ENCODE peak calls at places on chromosomes 5 and 9, in nine cellular contexts. One of them, this sample, is unnamed.

GRCh38 chr5:120464627-120465280 is 654 bp downstream of the PRR16 start:
- DNase-seq in IMR-90: peak; percentile 64
- DNase-seq in adrenal gland: peak; percentile 55
- DNase-seq in testis: peak; percentile 22
- DNase-seq in endothelial cell of umbilical vein: peak; percentile 25
- DNase-seq in GM12878: no peak
- DNase-seq in esophagus squamous epithelium: no peak
- DNase-seq in uterus: peak; percentile 58
- DNase-seq in sigmoid colon: peak; percentile 75
- DNase-seq in this sample: peak; percentile 24

GRCh38 chr9:121510766-121511555 is 11.3 kb upstream of the GGTA1 start:
- DNase-seq in IMR-90: peak; percentile 29
- DNase-seq in adrenal gland: no peak
- DNase-seq in testis: no peak
- DNase-seq in endothelial cell of umbilical vein: no peak
- DNase-seq in GM12878: no peak
- DNase-seq in esophagus squamous epithelium: no peak
- DNase-seq in uterus: no peak
- DNase-seq in sigmoid colon: no peak
- DNase-seq in this sample: no peak

GRCh38 chr9:114086009-114086408 is 7.9 kb upstream of the AMBP start:
- DNase-seq in IMR-90: no peak
- DNase-seq in adrenal gland: no peak
- DNase-seq in testis: no peak
- DNase-seq in endothelial cell of umbilical vein: no peak
- DNase-seq in GM12878: no peak
- DNase-seq in esophagus squamous epithelium: no peak
- DNase-seq in uterus: no peak
- DNase-seq in sigmoid colon: peak; percentile 44
- DNase-seq in this sample: no peak

GRCh38 chr5:72392326-72392733 is 72.2 kb downstream of the PTCD2 start:
- DNase-seq in IMR-90: peak; percentile 46
- DNase-seq in adrenal gland: no peak
- DNase-seq in testis: no peak
- DNase-seq in endothelial cell of umbilical vein: no peak
- DNase-seq in GM12878: no peak
- DNase-seq in esophagus squamous epithelium: no peak
- DNase-seq in uterus: no peak
- DNase-seq in sigmoid colon: no peak
- DNase-seq in this sample: no peak

GRCh38 chr9:87201316-87201715 is 254.0 kb upstream of the GAS1 start:
- DNase-seq in IMR-90: peak; percentile 68
- DNase-seq in adrenal gland: no peak
- DNase-seq in testis: no peak
- DNase-seq in endothelial cell of umbilical vein: no peak
- DNase-seq in GM12878: no peak
- DNase-seq in esophagus squamous epithelium: no peak
- DNase-seq in uterus: no peak
- DNase-seq in sigmoid colon: no peak
- DNase-seq in this sample: no peak

GRCh38 chr5:150562832-150563231 is 54.9 kb downstream of the NDST1 start:
- DNase-seq in IMR-90: peak; percentile 59
- DNase-seq in adrenal gland: no peak
- DNase-seq in testis: peak; percentile 58
- DNase-seq in endothelial cell of umbilical vein: peak; percentile 65
- DNase-seq in GM12878: peak; percentile 27
- DNase-seq in esophagus squamous epithelium: no peak
- DNase-seq in uterus: peak; percentile 14
- DNase-seq in sigmoid colon: no peak
- DNase-seq in this sample: peak; percentile 74

GRCh38 chr5:148395031-148395430 is 11.3 kb downstream of the FBXO38 start:
- DNase-seq in IMR-90: no peak
- DNase-seq in adrenal gland: no peak
- DNase-seq in testis: no peak
- DNase-seq in endothelial cell of umbilical vein: no peak
- DNase-seq in GM12878: no peak
- DNase-seq in esophagus squamous epithelium: no peak
- DNase-seq in uterus: no peak
- DNase-seq in sigmoid colon: no peak
- DNase-seq in this sample: no peak

GRCh38 chr9:136860529-136860928 is 5.6 kb downstream of the EDF1 start:
- DNase-seq in IMR-90: no peak
- DNase-seq in adrenal gland: peak; percentile 54
- DNase-seq in testis: no peak
- DNase-seq in endothelial cell of umbilical vein: no peak
- DNase-seq in GM12878: no peak
- DNase-seq in esophagus squamous epithelium: no peak
- DNase-seq in uterus: no peak
- DNase-seq in sigmoid colon: no peak
- DNase-seq in this sample: no peak

GRCh38 chr9:83544002-83544698 is 5.9 kb upstream of the FRMD3 start:
- DNase-seq in IMR-90: peak; percentile 38
- DNase-seq in adrenal gland: peak; percentile 86
- DNase-seq in testis: peak; percentile 48
- DNase-seq in endothelial cell of umbilical vein: peak; percentile 65
- DNase-seq in GM12878: peak; percentile 8
- DNase-seq in esophagus squamous epithelium: no peak
- DNase-seq in uterus: peak; percentile 38
- DNase-seq in sigmoid colon: no peak
- DNase-seq in this sample: peak; percentile 66

GRCh38 chr9:34190996-34191892 is 12.4 kb downstream of the UBAP1 start:
- DNase-seq in IMR-90: peak; percentile 34
- DNase-seq in adrenal gland: no peak
- DNase-seq in testis: no peak
- DNase-seq in endothelial cell of umbilical vein: peak; percentile 35
- DNase-seq in GM12878: no peak
- DNase-seq in esophagus squamous epithelium: no peak
- DNase-seq in uterus: no peak
- DNase-seq in sigmoid colon: no peak
- DNase-seq in this sample: peak; percentile 33

GRCh38 chr9:132769895-132770774 is 99.9 kb downstream of the GTF3C4 start:
- DNase-seq in IMR-90: peak; percentile 51
- DNase-seq in adrenal gland: peak; percentile 84
- DNase-seq in testis: peak; percentile 62
- DNase-seq in endothelial cell of umbilical vein: peak; percentile 52
- DNase-seq in GM12878: peak; percentile 12
- DNase-seq in esophagus squamous epithelium: no peak
- DNase-seq in uterus: peak; percentile 38
- DNase-seq in sigmoid colon: peak; percentile 76
- DNase-seq in this sample: peak; percentile 82

GRCh38 chr5:141877478-141878185 is 578 bp downstream of the PCDH1 start:
- DNase-seq in IMR-90: no peak
- DNase-seq in adrenal gland: peak; percentile 58
- DNase-seq in testis: peak; percentile 23
- DNase-seq in endothelial cell of umbilical vein: no peak
- DNase-seq in GM12878: no peak
- DNase-seq in esophagus squamous epithelium: no peak
- DNase-seq in uterus: peak; percentile 13
- DNase-seq in sigmoid colon: no peak
- DNase-seq in this sample: peak; percentile 25

GRCh38 chr9:16869140-16869903 is 1.1 kb downstream of the BNC2 start:
- DNase-seq in IMR-90: peak; percentile 50
- DNase-seq in adrenal gland: no peak
- DNase-seq in testis: peak; percentile 56
- DNase-seq in endothelial cell of umbilical vein: no peak
- DNase-seq in GM12878: no peak
- DNase-seq in esophagus squamous epithelium: no peak
- DNase-seq in uterus: peak; percentile 58
- DNase-seq in sigmoid colon: peak; percentile 78
- DNase-seq in this sample: peak; percentile 49

GRCh38 chr9:7489018-7489417 is 310.6 kb downstream of the DMAC1 start:
- DNase-seq in IMR-90: no peak
- DNase-seq in adrenal gland: peak; percentile 62
- DNase-seq in testis: no peak
- DNase-seq in endothelial cell of umbilical vein: no peak
- DNase-seq in GM12878: no peak
- DNase-seq in esophagus squamous epithelium: no peak
- DNase-seq in uterus: no peak
- DNase-seq in sigmoid colon: no peak
- DNase-seq in this sample: no peak

GRCh38 chr5:111532873-111533272 is 20.5 kb upstream of the STARD4 start:
- DNase-seq in IMR-90: no peak
- DNase-seq in adrenal gland: no peak
- DNase-seq in testis: no peak
- DNase-seq in endothelial cell of umbilical vein: no peak
- DNase-seq in GM12878: no peak
- DNase-seq in esophagus squamous epithelium: no peak
- DNase-seq in uterus: no peak
- DNase-seq in sigmoid colon: no peak
- DNase-seq in this sample: no peak

GRCh38 chr5:117652001-117652639 is 1077.5 kb upstream of the SEMA6A start:
- DNase-seq in IMR-90: peak; percentile 24
- DNase-seq in adrenal gland: no peak
- DNase-seq in testis: no peak
- DNase-seq in endothelial cell of umbilical vein: no peak
- DNase-seq in GM12878: no peak
- DNase-seq in esophagus squamous epithelium: no peak
- DNase-seq in uterus: no peak
- DNase-seq in sigmoid colon: no peak
- DNase-seq in this sample: no peak

GRCh38 chr5:181198905-181199519 is 6.0 kb downstream of the TRIM7 start:
- DNase-seq in IMR-90: no peak
- DNase-seq in adrenal gland: no peak
- DNase-seq in testis: no peak
- DNase-seq in endothelial cell of umbilical vein: no peak
- DNase-seq in GM12878: no peak
- DNase-seq in esophagus squamous epithelium: no peak
- DNase-seq in uterus: no peak
- DNase-seq in sigmoid colon: no peak
- DNase-seq in this sample: no peak

GRCh38 chr5:178762391-178762790 is 31.9 kb upstream of the ZNF354A start:
- DNase-seq in IMR-90: no peak
- DNase-seq in adrenal gland: peak; percentile 20
- DNase-seq in testis: no peak
- DNase-seq in endothelial cell of umbilical vein: no peak
- DNase-seq in GM12878: no peak
- DNase-seq in esophagus squamous epithelium: no peak
- DNase-seq in uterus: no peak
- DNase-seq in sigmoid colon: no peak
- DNase-seq in this sample: no peak

GRCh38 chr9:24552526-24552925 is 6.8 kb upstream of the IZUMO3 start:
- DNase-seq in IMR-90: no peak
- DNase-seq in adrenal gland: no peak
- DNase-seq in testis: no peak
- DNase-seq in endothelial cell of umbilical vein: no peak
- DNase-seq in GM12878: no peak
- DNase-seq in esophagus squamous epithelium: no peak
- DNase-seq in uterus: no peak
- DNase-seq in sigmoid colon: no peak
- DNase-seq in this sample: no peak

GRCh38 chr9:105993921-105994715 is 299.8 kb downstream of the TMEM38B start:
- DNase-seq in IMR-90: no peak
- DNase-seq in adrenal gland: no peak
- DNase-seq in testis: no peak
- DNase-seq in endothelial cell of umbilical vein: no peak
- DNase-seq in GM12878: no peak
- DNase-seq in esophagus squamous epithelium: no peak
- DNase-seq in uterus: no peak
- DNase-seq in sigmoid colon: no peak
- DNase-seq in this sample: no peak

GRCh38 chr9:127977877-127978647 is 2.7 kb downstream of the EEIG1 start:
- DNase-seq in IMR-90: peak; percentile 80
- DNase-seq in adrenal gland: peak; percentile 90
- DNase-seq in testis: peak; percentile 89
- DNase-seq in endothelial cell of umbilical vein: no peak
- DNase-seq in GM12878: no peak
- DNase-seq in esophagus squamous epithelium: no peak
- DNase-seq in uterus: peak; percentile 79
- DNase-seq in sigmoid colon: peak; percentile 87
- DNase-seq in this sample: peak; percentile 38

GRCh38 chr5:139245637-139246335 is 47.6 kb upstream of the SIL1 start:
- DNase-seq in IMR-90: no peak
- DNase-seq in adrenal gland: no peak
- DNase-seq in testis: no peak
- DNase-seq in endothelial cell of umbilical vein: no peak
- DNase-seq in GM12878: no peak
- DNase-seq in esophagus squamous epithelium: no peak
- DNase-seq in uterus: no peak
- DNase-seq in sigmoid colon: no peak
- DNase-seq in this sample: peak; percentile 51
- TF ChIP-seq CTCF in IMR-90: no peak
- TF ChIP-seq CTCF in adrenal gland: no peak
- TF ChIP-seq CTCF in testis: no peak
- TF ChIP-seq CTCF in endothelial cell of umbilical vein: no peak
- TF ChIP-seq CTCF in GM12878: no peak
- TF ChIP-seq CTCF in esophagus squamous epithelium: no peak
- TF ChIP-seq CTCF in uterus: no peak
- TF ChIP-seq CTCF in sigmoid colon: no peak
- TF ChIP-seq CTCF in this sample: no peak

GRCh38 chr5:155150012-155150411 is 136.5 kb downstream of the KIF4B start:
- DNase-seq in IMR-90: no peak
- DNase-seq in adrenal gland: no peak
- DNase-seq in testis: no peak
- DNase-seq in endothelial cell of umbilical vein: no peak
- DNase-seq in GM12878: no peak
- DNase-seq in esophagus squamous epithelium: no peak
- DNase-seq in uterus: no peak
- DNase-seq in sigmoid colon: no peak
- DNase-seq in this sample: peak; percentile 97
- TF ChIP-seq POLR2A in IMR-90: no peak
- TF ChIP-seq POLR2A in adrenal gland: no peak
- TF ChIP-seq POLR2A in testis: no peak
- TF ChIP-seq POLR2A in endothelial cell of umbilical vein: no peak
- TF ChIP-seq POLR2A in GM12878: no peak
- TF ChIP-seq POLR2A in esophagus squamous epithelium: no peak
- TF ChIP-seq POLR2A in uterus: no peak
- TF ChIP-seq POLR2A in sigmoid colon: no peak
- TF ChIP-seq POLR2A in this sample: no peak

GRCh38 chr9:134381671-134382505 is 55.6 kb downstream of the RXRA start:
- DNase-seq in IMR-90: no peak
- DNase-seq in adrenal gland: no peak
- DNase-seq in testis: no peak
- DNase-seq in endothelial cell of umbilical vein: peak; percentile 42
- DNase-seq in GM12878: no peak
- DNase-seq in esophagus squamous epithelium: no peak
- DNase-seq in uterus: peak; percentile 46
- DNase-seq in sigmoid colon: no peak
- DNase-seq in this sample: peak; percentile 56
- TF ChIP-seq CTCF in IMR-90: peak; percentile 15
- TF ChIP-seq CTCF in adrenal gland: peak; percentile 21
- TF ChIP-seq CTCF in testis: no peak
- TF ChIP-seq CTCF in endothelial cell of umbilical vein: peak; percentile 45
- TF ChIP-seq CTCF in GM12878: peak; percentile 47
- TF ChIP-seq CTCF in esophagus squamous epithelium: no peak
- TF ChIP-seq CTCF in uterus: no peak
- TF ChIP-seq CTCF in sigmoid colon: no peak
- TF ChIP-seq CTCF in this sample: peak; percentile 30

DNA sequence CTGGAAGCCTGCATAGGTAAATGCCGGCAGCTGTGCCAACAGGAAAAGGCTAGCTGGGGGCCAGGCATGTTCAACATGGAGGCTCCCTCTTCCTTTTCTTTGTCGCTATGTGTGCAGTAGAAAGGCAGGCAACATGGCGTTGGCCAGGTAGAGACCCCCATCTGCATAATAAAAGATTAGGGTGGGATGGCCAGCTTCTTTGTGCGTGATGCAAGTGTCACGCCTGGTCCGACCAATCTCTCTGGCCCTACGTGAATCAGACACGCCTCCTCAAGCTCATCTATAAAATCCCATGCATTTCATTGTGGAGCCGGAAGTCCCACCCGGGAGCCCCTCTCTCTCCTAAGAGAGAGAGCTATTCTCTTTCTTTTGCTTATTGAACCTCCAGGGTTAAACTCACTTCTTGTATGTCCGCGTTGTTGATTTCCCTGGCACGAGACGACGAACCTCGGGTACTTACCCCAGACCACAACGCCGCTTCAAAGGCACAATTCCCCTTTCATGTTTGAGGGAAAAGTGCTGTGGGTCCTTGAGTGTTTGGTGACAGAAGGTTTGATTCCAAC is 25.0 kb upstream of the C5orf47 start:
- DNase-seq in IMR-90: no peak
- DNase-seq in adrenal gland: peak; percentile 66
- DNase-seq in testis: no peak
- DNase-seq in endothelial cell of umbilical vein: no peak
- DNase-seq in GM12878: no peak
- DNase-seq in esophagus squamous epithelium: no peak
- DNase-seq in uterus: no peak
- DNase-seq in sigmoid colon: no peak
- DNase-seq in this sample: no peak
- TF ChIP-seq POLR2A in IMR-90: no peak
- TF ChIP-seq POLR2A in adrenal gland: no peak
- TF ChIP-seq POLR2A in testis: no peak
- TF ChIP-seq POLR2A in endothelial cell of umbilical vein: no peak
- TF ChIP-seq POLR2A in GM12878: no peak
- TF ChIP-seq POLR2A in esophagus squamous epithelium: no peak
- TF ChIP-seq POLR2A in uterus: no peak
- TF ChIP-seq POLR2A in sigmoid colon: no peak
- TF ChIP-seq POLR2A in this sample: no peak

This sample was measured in NB4.